ENCODE peak calls at places on chromosomes 5 and 9, in seven cellular contexts. One of them, this sample, is unnamed.
A peak's percentile ranks its signal among the peaks of the same experiment; 100 is the strongest.

GRCh38 chr9:92119581-92119980 is 4.4 kb upstream of the SPTLC1 start:
- DNase-seq in HepG2: no peak
- DNase-seq in K562: no peak
- DNase-seq in HCT116: no peak
- DNase-seq in SK-N-SH: no peak
- DNase-seq in GM12878: no peak
- DNase-seq in H1: no peak
- DNase-seq in this sample: no peak

GRCh38 chr9:120876842-120877240 is at the start of gene PHF19:
- DNase-seq in HepG2: peak; percentile 23
- DNase-seq in K562: no peak
- DNase-seq in HCT116: no peak
- DNase-seq in SK-N-SH: no peak
- DNase-seq in GM12878: no peak
- DNase-seq in H1: no peak
- DNase-seq in this sample: no peak

GRCh38 chr5:135024956-135025729 is 8.9 kb downstream of the PITX1 start:
- DNase-seq in HepG2: no peak
- DNase-seq in K562: peak; percentile 64
- DNase-seq in HCT116: peak; percentile 55
- DNase-seq in SK-N-SH: no peak
- DNase-seq in GM12878: no peak
- DNase-seq in H1: no peak
- DNase-seq in this sample: no peak

GRCh38 chr5:147190236-147190815 is 44.5 kb upstream of the STK32A start:
- DNase-seq in HepG2: no peak
- DNase-seq in K562: no peak
- DNase-seq in HCT116: no peak
- DNase-seq in SK-N-SH: no peak
- DNase-seq in GM12878: no peak
- DNase-seq in H1: no peak
- DNase-seq in this sample: no peak

GRCh38 chr9:21906878-21907277 is 87.3 kb downstream of the CDKN2A start:
- DNase-seq in HepG2: no peak
- DNase-seq in K562: no peak
- DNase-seq in HCT116: no peak
- DNase-seq in SK-N-SH: no peak
- DNase-seq in GM12878: no peak
- DNase-seq in H1: no peak
- DNase-seq in this sample: no peak

GRCh38 chr9:76716270-76716669 is 48.0 kb upstream of the PCA3 start:
- DNase-seq in HepG2: no peak
- DNase-seq in K562: no peak
- DNase-seq in HCT116: no peak
- DNase-seq in SK-N-SH: no peak
- DNase-seq in GM12878: no peak
- DNase-seq in H1: no peak
- DNase-seq in this sample: no peak

GRCh38 chr9:36154213-36154952 is 14.8 kb upstream of the CCIN start:
- DNase-seq in HepG2: no peak
- DNase-seq in K562: no peak
- DNase-seq in HCT116: no peak
- DNase-seq in SK-N-SH: no peak
- DNase-seq in GM12878: no peak
- DNase-seq in H1: no peak
- DNase-seq in this sample: no peak

GRCh38 chr9:135896626-135897025 is 10.7 kb downstream of the CAMSAP1 start:
- DNase-seq in HepG2: no peak
- DNase-seq in K562: no peak
- DNase-seq in HCT116: no peak
- DNase-seq in SK-N-SH: no peak
- DNase-seq in GM12878: no peak
- DNase-seq in H1: no peak
- DNase-seq in this sample: no peak

GRCh38 chr5:113278976-113279375 is 155.8 kb downstream of the TSSK1B start:
- DNase-seq in HepG2: no peak
- DNase-seq in K562: no peak
- DNase-seq in HCT116: no peak
- DNase-seq in SK-N-SH: no peak
- DNase-seq in GM12878: no peak
- DNase-seq in H1: no peak
- DNase-seq in this sample: no peak

GRCh38 chr9:136153381-136154065 is 34.8 kb upstream of the TMEM250 start:
- DNase-seq in HepG2: no peak
- DNase-seq in K562: no peak
- DNase-seq in HCT116: no peak
- DNase-seq in SK-N-SH: no peak
- DNase-seq in GM12878: no peak
- DNase-seq in H1: no peak
- DNase-seq in this sample: no peak

GRCh38 chr9:96256800-96257199 is 45.2 kb downstream of the HSD17B3 start:
- DNase-seq in HepG2: peak; percentile 12
- DNase-seq in K562: peak; percentile 89
- DNase-seq in HCT116: peak; percentile 82
- DNase-seq in SK-N-SH: no peak
- DNase-seq in GM12878: no peak
- DNase-seq in H1: no peak
- DNase-seq in this sample: peak; percentile 87

GRCh38 chr9:78035369-78035993 is 3.9 kb upstream of the GNAQ start:
- DNase-seq in HepG2: peak; percentile 69
- DNase-seq in K562: peak; percentile 80
- DNase-seq in HCT116: peak; percentile 65
- DNase-seq in SK-N-SH: peak; percentile 65
- DNase-seq in GM12878: peak; percentile 7
- DNase-seq in H1: no peak
- DNase-seq in this sample: peak; percentile 74

GRCh38 chr5:143204474-143205246 is 198.8 kb downstream of the NR3C1 start:
- DNase-seq in HepG2: no peak
- DNase-seq in K562: no peak
- DNase-seq in HCT116: no peak
- DNase-seq in SK-N-SH: no peak
- DNase-seq in GM12878: no peak
- DNase-seq in H1: no peak
- DNase-seq in this sample: no peak

GRCh38 chr5:14914603-14915277 is 43.2 kb upstream of the ANKH start:
- DNase-seq in HepG2: no peak
- DNase-seq in K562: no peak
- DNase-seq in HCT116: no peak
- DNase-seq in SK-N-SH: no peak
- DNase-seq in GM12878: no peak
- DNase-seq in H1: no peak
- DNase-seq in this sample: no peak

GRCh38 chr5:54743997-54744788 is 226.6 kb downstream of the SNX18 start:
- DNase-seq in HepG2: peak; percentile 5
- DNase-seq in K562: peak; percentile 92
- DNase-seq in HCT116: no peak
- DNase-seq in SK-N-SH: no peak
- DNase-seq in GM12878: peak; percentile 45
- DNase-seq in H1: no peak
- DNase-seq in this sample: no peak

DNA sequence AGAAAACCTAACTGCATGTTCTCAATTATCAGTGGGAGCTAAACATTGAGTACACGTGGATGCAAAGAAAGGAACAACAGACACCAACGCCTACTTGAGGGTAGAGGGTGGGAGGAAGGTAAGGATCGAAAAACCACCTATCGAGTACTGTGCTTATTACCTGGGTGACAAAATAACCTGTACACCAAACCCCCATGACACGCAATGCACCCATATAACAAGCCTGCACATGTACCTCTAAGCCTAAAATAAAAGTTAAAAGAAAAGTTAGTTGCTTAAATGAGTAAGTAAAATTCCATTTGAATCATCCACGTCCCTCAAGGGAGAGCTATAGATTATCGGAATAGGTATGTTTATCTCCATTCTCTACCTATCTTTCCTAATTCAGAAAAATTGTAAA is 210.2 kb upstream of the ADCY2 start:
- DNase-seq in HepG2: no peak
- DNase-seq in K562: no peak
- DNase-seq in HCT116: no peak
- DNase-seq in SK-N-SH: no peak
- DNase-seq in GM12878: no peak
- DNase-seq in H1: no peak
- DNase-seq in this sample: no peak
- TF ChIP-seq YY1 in HepG2: no peak
- TF ChIP-seq YY1 in K562: no peak
- TF ChIP-seq YY1 in HCT116: no peak
- TF ChIP-seq YY1 in SK-N-SH: no peak
- TF ChIP-seq YY1 in GM12878: no peak
- TF ChIP-seq YY1 in H1: no peak
- TF ChIP-seq YY1 in this sample: no peak

GRCh38 chr5:140351609-140352334 is 5.4 kb upstream of the HBEGF start:
- DNase-seq in HepG2: peak; percentile 65
- DNase-seq in K562: peak; percentile 84
- DNase-seq in HCT116: peak; percentile 61
- DNase-seq in SK-N-SH: peak; percentile 66
- DNase-seq in GM12878: no peak
- DNase-seq in H1: no peak
- DNase-seq in this sample: no peak

GRCh38 chr5:140356878-140357730 is 2.9 kb upstream of the SLC4A9 start:
- DNase-seq in HepG2: no peak
- DNase-seq in K562: no peak
- DNase-seq in HCT116: no peak
- DNase-seq in SK-N-SH: no peak
- DNase-seq in GM12878: no peak
- DNase-seq in H1: no peak
- DNase-seq in this sample: no peak

GRCh38 chr5:140357731-140358093 is 2.3 kb upstream of the SLC4A9 start:
- DNase-seq in HepG2: peak; percentile 77
- DNase-seq in K562: peak; percentile 83
- DNase-seq in HCT116: peak; percentile 76
- DNase-seq in SK-N-SH: peak; percentile 92
- DNase-seq in GM12878: no peak
- DNase-seq in H1: peak; percentile 75
- DNase-seq in this sample: peak; percentile 68

GRCh38 chr5:140358738-140359310 is 1.2 kb upstream of the SLC4A9 start:
- DNase-seq in HepG2: peak; percentile 37
- DNase-seq in K562: no peak
- DNase-seq in HCT116: no peak
- DNase-seq in SK-N-SH: peak; percentile 50
- DNase-seq in GM12878: no peak
- DNase-seq in H1: no peak
- DNase-seq in this sample: peak; percentile 48

GRCh38 chr5:140355551-140355950 is 4.4 kb upstream of the SLC4A9 start:
- DNase-seq in HepG2: no peak
- DNase-seq in K562: no peak
- DNase-seq in HCT116: no peak
- DNase-seq in SK-N-SH: no peak
- DNase-seq in GM12878: no peak
- DNase-seq in H1: no peak
- DNase-seq in this sample: no peak
- TF ChIP-seq YY1 in HepG2: no peak
- TF ChIP-seq YY1 in K562: no peak
- TF ChIP-seq YY1 in HCT116: no peak
- TF ChIP-seq YY1 in SK-N-SH: no peak
- TF ChIP-seq YY1 in GM12878: no peak
- TF ChIP-seq YY1 in H1: no peak
- TF ChIP-seq YY1 in this sample: no peak

GRCh38 chr5:32317056-32317455 is 4.3 kb upstream of the MTMR12 start:
- DNase-seq in HepG2: no peak
- DNase-seq in K562: no peak
- DNase-seq in HCT116: no peak
- DNase-seq in SK-N-SH: no peak
- DNase-seq in GM12878: no peak
- DNase-seq in H1: no peak
- DNase-seq in this sample: no peak

GRCh38 chr5:32314658-32315057 is 1.9 kb upstream of the MTMR12 start:
- DNase-seq in HepG2: peak; percentile 65
- DNase-seq in K562: no peak
- DNase-seq in HCT116: no peak
- DNase-seq in SK-N-SH: no peak
- DNase-seq in GM12878: no peak
- DNase-seq in H1: no peak
- DNase-seq in this sample: no peak

GRCh38 chr5:32312682-32313523 is at the start of gene MTMR12:
- DNase-seq in HepG2: peak; percentile 98
- DNase-seq in K562: peak; percentile 100
- DNase-seq in HCT116: peak; percentile 98
- DNase-seq in SK-N-SH: peak; percentile 99
- DNase-seq in GM12878: peak; percentile 98
- DNase-seq in H1: peak; percentile 99
- DNase-seq in this sample: peak; percentile 95

GRCh38 chr5:32312194-32312681 is 501 bp downstream of the MTMR12 start:
- DNase-seq in HepG2: no peak
- DNase-seq in K562: peak; percentile 66
- DNase-seq in HCT116: no peak
- DNase-seq in SK-N-SH: peak; percentile 71
- DNase-seq in GM12878: no peak
- DNase-seq in H1: no peak
- DNase-seq in this sample: peak; percentile 2

DNA sequence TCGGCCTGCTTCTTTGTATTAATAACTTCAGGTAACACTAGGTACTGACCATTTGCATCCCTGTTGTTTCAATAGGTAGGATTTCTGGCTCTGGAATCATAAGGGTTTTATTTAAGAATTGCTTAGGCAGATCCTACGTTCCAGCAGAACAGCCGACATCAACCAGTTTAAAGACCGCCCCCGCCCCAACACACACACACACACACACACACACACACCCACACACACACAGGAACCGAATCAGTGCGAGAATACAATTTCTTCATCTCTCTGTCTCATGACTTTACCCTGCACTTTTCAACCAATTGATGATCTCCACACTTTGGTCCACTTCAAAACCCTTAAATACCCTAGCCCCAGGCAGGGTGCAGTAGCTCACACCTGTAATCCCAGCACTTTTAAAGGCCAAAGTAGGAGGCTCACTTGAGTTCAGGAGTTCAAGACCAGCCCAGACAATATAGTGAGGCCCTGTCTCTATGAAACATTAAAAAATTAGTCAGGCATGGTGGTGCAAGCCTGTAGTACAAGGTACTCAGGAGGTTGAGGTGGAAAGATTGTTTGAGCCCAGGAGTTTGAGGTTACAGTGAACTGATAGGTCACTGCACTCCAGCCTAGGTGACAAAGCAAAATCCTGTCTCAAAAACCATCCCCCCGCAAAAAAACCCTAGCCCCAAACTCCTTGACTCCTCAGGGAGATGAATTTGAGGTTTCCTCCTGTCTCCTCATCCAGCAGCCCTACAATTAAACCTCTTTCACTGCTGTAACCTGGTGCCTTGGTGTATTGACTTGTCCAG is 2.7 kb upstream of the MTMR12 start:
- DNase-seq in HepG2: no peak
- DNase-seq in K562: peak; percentile 38
- DNase-seq in HCT116: no peak
- DNase-seq in SK-N-SH: no peak
- DNase-seq in GM12878: no peak
- DNase-seq in H1: no peak
- DNase-seq in this sample: no peak
- TF ChIP-seq YY1 in HepG2: no peak
- TF ChIP-seq YY1 in K562: no peak
- TF ChIP-seq YY1 in HCT116: no peak
- TF ChIP-seq YY1 in SK-N-SH: no peak
- TF ChIP-seq YY1 in GM12878: no peak
- TF ChIP-seq YY1 in H1: no peak
- TF ChIP-seq YY1 in this sample: no peak

DNA sequence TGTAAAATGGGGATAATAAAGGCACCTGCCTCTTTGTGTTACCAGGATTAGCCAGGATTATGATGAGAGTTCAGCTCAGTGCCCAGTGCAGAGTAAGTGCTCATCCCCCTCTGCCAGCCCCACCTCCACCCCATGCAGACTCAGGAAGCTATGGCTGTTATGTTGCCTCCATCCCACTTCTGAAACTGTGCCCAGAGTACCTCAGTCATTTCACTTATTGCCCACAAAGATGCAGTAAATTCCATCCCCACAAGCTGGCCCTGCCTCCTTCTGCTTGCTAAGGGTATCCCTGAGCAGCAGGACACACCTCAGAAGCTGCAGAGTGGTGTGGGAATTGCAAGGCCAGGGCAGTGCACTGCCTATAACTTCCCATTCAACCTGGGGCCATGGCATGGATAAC is 415.1 kb downstream of the SPOCK1 start:
- DNase-seq in HepG2: no peak
- DNase-seq in K562: no peak
- DNase-seq in HCT116: no peak
- DNase-seq in SK-N-SH: no peak
- DNase-seq in GM12878: no peak
- DNase-seq in H1: no peak
- DNase-seq in this sample: no peak
- TF ChIP-seq YY1 in HepG2: no peak
- TF ChIP-seq YY1 in K562: no peak
- TF ChIP-seq YY1 in HCT116: no peak
- TF ChIP-seq YY1 in SK-N-SH: no peak
- TF ChIP-seq YY1 in GM12878: no peak
- TF ChIP-seq YY1 in H1: no peak
- TF ChIP-seq YY1 in this sample: no peak